ENCODE peak calls at places on chromosome 22, in six cellular contexts. L, E, P, T, X and U are unnamed samples.

GRCh38 chr22:49728566-49729271 is 99.0 kb downstream of the BRD1 start:
- DNase-seq in P (no peak), E (no peak), L (no peak), X (no peak), T (no peak), U (no peak)

GRCh38 chr22:37674951-37675929 is at the start of gene LGALS1:
- DNase-seq in T (no peak), P (no peak), X (peak; percentile 78), E (peak; percentile 98), L (peak; percentile 97), U (peak; percentile 86)

GRCh38 chr22:49533886-49534285 is 293.8 kb downstream of the BRD1 start:
- DNase-seq in P (no peak), E (no peak), X (no peak), T (no peak), L (no peak), U (no peak)

GRCh38 chr22:29380032-29380781 is 8.2 kb downstream of the AP1B1 start:
- DNase-seq in E (peak; percentile 15), X (peak; percentile 74), P (no peak), T (no peak), L (peak; percentile 58), U (no peak)

GRCh38 chr22:48475661-48476345 is 1351.9 kb downstream of the BRD1 start:
- DNase-seq in T (no peak), P (no peak), L (no peak), X (no peak), E (no peak), U (peak; percentile 17)

GRCh38 chr22:26632422-26633155 is 10.8 kb downstream of the CRYBA4 start:
- DNase-seq in E (no peak), X (no peak), L (no peak), T (no peak), P (no peak), U (no peak)

GRCh38 chr22:30602049-30602448 is 4.9 kb upstream of the TCN2 start:
- DNase-seq in P (no peak), L (peak; percentile 43), E (peak; percentile 41), X (peak; percentile 59), T (no peak), U (peak; percentile 44)

GRCh38 chr22:46055176-46055850 is 78.4 kb upstream of the WNT7B start:
- DNase-seq in X (no peak), E (no peak), T (no peak), P (no peak), L (no peak), U (no peak)

DNA sequence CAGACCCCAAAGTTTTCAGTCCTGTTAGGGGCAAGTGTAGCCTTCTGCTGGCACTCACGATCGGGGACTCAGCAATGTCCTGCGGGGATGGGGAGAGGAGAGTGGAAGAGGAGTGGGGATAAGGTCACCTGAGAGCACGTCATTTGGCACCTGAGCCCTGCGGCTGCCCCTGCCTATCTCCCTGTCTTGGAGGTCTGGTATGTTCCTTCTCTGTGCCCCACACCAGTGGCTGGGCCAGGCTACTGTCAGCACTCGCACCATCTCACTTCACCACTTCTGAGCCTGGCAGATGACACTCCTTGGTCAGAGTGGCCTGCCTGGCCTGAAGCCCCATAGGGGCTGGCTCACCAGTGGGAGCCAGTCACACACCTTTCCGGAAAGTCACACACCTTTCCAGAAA is 20.1 kb upstream of the CHADL start:
- DNase-seq in E (no peak), P (no peak), X (peak; percentile 57), L (no peak), T (no peak), U (no peak)
- H3K23ac ChIP-seq in E (no peak overlapping the region), P (no peak overlapping the region), X (no peak overlapping the region), L (no peak overlapping the region), T (no peak overlapping the region), U (no peak overlapping the region)

GRCh38 chr22:23514317-23515038 is 65.6 kb downstream of the IGLL1 start:
- DNase-seq in E (no peak), T (no peak), L (no peak), P (no peak), X (no peak), U (peak; percentile 51)
- H2AK5ac ChIP-seq in E (no peak overlapping the region), T (no peak overlapping the region), L (no peak overlapping the region), P (peak overlapping the region; percentile 96), X (peak overlapping the region; percentile 34), U (no peak overlapping the region)

GRCh38 chr22:47463220-47463619 is 700.8 kb downstream of the TBC1D22A start:
- DNase-seq in E (no peak), X (no peak), L (no peak), T (no peak), P (no peak), U (no peak)
- H4K91ac ChIP-seq in E (no peak overlapping the region), X (no peak overlapping the region), L (no peak overlapping the region), T (no peak overlapping the region), P (no peak overlapping the region), U (no peak overlapping the region)

GRCh38 chr22:23231471-23232093 is 51.3 kb downstream of the BCR start:
- DNase-seq in L (no peak), P (no peak), T (no peak), E (no peak), X (no peak), U (no peak)
- H3K23ac ChIP-seq in L (no peak overlapping the region), P (peak overlapping the region; percentile 81), T (no peak overlapping the region), E (no peak overlapping the region), X (no peak overlapping the region), U (no peak overlapping the region)

DNA sequence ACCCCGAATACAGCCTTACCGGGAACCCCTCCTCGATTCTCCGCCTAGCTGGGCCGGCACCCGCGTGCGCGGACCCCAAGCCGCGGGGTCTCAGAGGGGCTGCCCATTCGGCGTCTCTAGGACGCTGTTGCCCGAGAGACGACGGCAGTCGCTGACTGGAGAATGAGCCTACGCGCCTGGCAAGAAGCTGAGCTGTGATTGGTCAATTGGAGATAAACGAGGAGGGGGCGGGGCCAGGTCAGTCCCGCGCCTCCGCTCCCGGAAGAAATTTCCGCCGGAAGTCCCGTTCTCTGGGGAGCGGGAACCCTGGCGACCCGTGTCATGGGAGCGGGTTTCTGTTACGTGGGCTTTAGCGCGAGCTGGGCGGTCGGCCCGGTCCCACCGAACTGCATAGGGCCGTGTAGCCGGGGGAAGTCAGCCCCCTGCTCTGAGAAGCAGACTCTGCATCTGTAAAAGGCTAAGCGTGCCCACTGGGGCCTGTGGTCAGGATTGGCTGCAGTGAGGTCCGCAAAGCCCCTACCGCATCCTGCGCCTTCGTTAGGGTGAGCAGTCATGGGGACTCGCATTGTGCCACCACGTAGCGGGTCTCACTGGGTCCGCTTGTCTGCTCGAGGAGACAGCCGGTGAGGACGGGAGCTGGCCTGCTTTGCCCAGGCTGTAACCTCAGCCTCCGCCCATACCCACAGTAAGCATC is at the start of gene EFCAB6:
- DNase-seq in L (peak; percentile 90), T (peak; percentile 83), P (peak; percentile 94), E (peak; percentile 94), X (peak; percentile 89), U (peak; percentile 94)
- H2AK5ac ChIP-seq in L (peak within 1 kb of the TSS; percentile 85), T (no peak within 1 kb of the TSS), P (peak within 1 kb of the TSS; percentile 21), E (no peak within 1 kb of the TSS), X (peak within 1 kb of the TSS; percentile 40), U (no peak within 1 kb of the TSS)

DNA sequence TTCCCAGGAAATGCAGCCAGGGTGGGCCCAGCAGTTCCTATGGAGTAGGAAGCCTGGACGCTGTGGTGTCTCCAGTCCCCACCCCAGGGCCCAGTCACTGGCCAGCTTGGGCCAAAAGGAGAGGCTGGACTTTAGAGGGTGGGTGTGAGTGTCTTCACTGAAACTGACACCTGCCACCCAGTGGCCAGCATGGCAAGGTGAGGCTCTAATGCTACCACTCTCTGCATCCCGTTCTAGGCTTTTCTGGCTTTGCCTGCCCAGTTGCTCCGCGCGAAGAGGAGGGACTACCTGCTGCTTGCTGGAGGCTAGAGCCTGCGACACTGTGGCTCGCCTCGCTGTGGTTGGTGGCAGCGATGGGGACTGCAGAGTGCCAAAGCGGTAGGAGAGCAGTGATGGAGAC is 35.4 kb downstream of the C22orf42 start:
- DNase-seq in X (no peak), P (no peak), T (peak; percentile 7), L (no peak), E (no peak), U (peak; percentile 78)
- H4K91ac ChIP-seq in X (no peak overlapping the region), P (peak overlapping the region; percentile 92), T (no peak overlapping the region), L (no peak overlapping the region), E (no peak overlapping the region), U (no peak overlapping the region)

GRCh38 chr22:19764050-19764593 is 3.5 kb downstream of the TBX1 start:
- DNase-seq in E (no peak), P (no peak), L (no peak), X (no peak), T (no peak), U (no peak)
- H3K23ac ChIP-seq in E (no peak overlapping the region), P (peak overlapping the region; percentile 91), L (no peak overlapping the region), X (no peak overlapping the region), T (no peak overlapping the region), U (no peak overlapping the region)

GRCh38 chr22:39319284-39320170 is at the start of gene RPL3:
- DNase-seq in E (peak; percentile 98), X (peak; percentile 98), P (peak; percentile 97), T (peak; percentile 90), L (peak; percentile 99), U (peak; percentile 93)
- H2AK5ac ChIP-seq in E (peak within 1 kb of the TSS; percentile 72), X (peak within 1 kb of the TSS; percentile 91), P (peak within 1 kb of the TSS; percentile 79), T (peak within 1 kb of the TSS; percentile 70), L (peak within 1 kb of the TSS; percentile 93), U (no peak within 1 kb of the TSS)